ENCODE peak calls at places on chromosome 19, in four cellular contexts. P is heart left ventricle, W is upper lobe of right lung, O is neuronal stem cell. V is an unnamed sample.
A peak's percentile ranks its signal among the peaks of the same experiment; 100 is the strongest.

GRCh38 chr19:42217522-42218442 is at the start of gene DEDD2:
- DNase-seq in W (peak; percentile 99), O (peak; percentile 96), P (peak; percentile 97), V (peak; percentile 98)

GRCh38 chr19:48403606-48404005 is 10.1 kb downstream of the GRIN2D start:
- DNase-seq in W (no peak), O (no peak), P (peak; percentile 58), V (peak; percentile 79)

GRCh38 chr19:18304496-18305312 is 18.2 kb downstream of the LSM4 start:
- DNase-seq in O (no peak), P (peak; percentile 93), W (peak; percentile 91), V (peak; percentile 96)

GRCh38 chr19:11198769-11199469 is 1.6 kb upstream of the KANK2 start:
- DNase-seq in W (no peak), O (no peak), P (no peak), V (no peak)

GRCh38 chr19:23070353-23070781 is 46.5 kb upstream of the ZNF730 start:
- DNase-seq in O (no peak), P (peak; percentile 43), W (no peak), V (peak; percentile 53)

GRCh38 chr19:17058236-17058635 is 17.0 kb downstream of the HAUS8 start:
- DNase-seq in W (no peak), P (no peak), O (no peak), V (no peak)

GRCh38 chr19:32570081-32570785 is 10.8 kb upstream of the PDCD5 start:
- DNase-seq in W (no peak), P (peak; percentile 43), O (peak; percentile 58), V (peak; percentile 62)

GRCh38 chr19:46426035-46426505 is 2.7 kb downstream of the PNMA8C start:
- DNase-seq in O (no peak), P (no peak), W (no peak), V (no peak)

GRCh38 chr19:15332311-15332996 is at the start of gene BRD4:
- DNase-seq in P (peak; percentile 85), W (peak; percentile 90), O (peak; percentile 74), V (peak; percentile 68)

GRCh38 chr19:23823952-23824389 is 65.3 kb upstream of the ZNF681 start:
- DNase-seq in P (no peak), O (peak; percentile 0), W (no peak), V (no peak)

GRCh38 chr19:40691421-40692211 is 1.2 kb upstream of the NUMBL start:
- DNase-seq in W (no peak), O (no peak), P (peak; percentile 38), V (no peak)

GRCh38 chr19:54128441-54128725 is 9.2 kb upstream of the CNOT3 start:
- DNase-seq in P (no peak), O (no peak), W (peak; percentile 53), V (no peak)

GRCh38 chr19:6735181-6735891 is 2.0 kb downstream of the GPR108 start:
- DNase-seq in O (no peak), P (no peak), W (no peak), V (no peak)

GRCh38 chr19:485583-486236 is 10.6 kb upstream of the MADCAM1 start:
- DNase-seq in P (peak; percentile 42), W (peak; percentile 61), O (peak; percentile 75), V (peak; percentile 88)

GRCh38 chr19:23855676-23856075 is 59.0 kb upstream of the ZNF726 start:
- DNase-seq in O (no peak), W (no peak), P (no peak), V (no peak)

GRCh38 chr19:10299545-10300458 is 9.8 kb downstream of the ZGLP1 start:
- DNase-seq in O (no peak), W (no peak), P (no peak), V (no peak)

GRCh38 chr19:49658139-49658517 is 7.5 kb downstream of the IRF3 start:
- DNase-seq in P (no peak), O (no peak), W (no peak), V (no peak)

GRCh38 chr19:49656456-49657109 is 9.1 kb downstream of the IRF3 start:
- DNase-seq in P (no peak), O (no peak), W (no peak), V (no peak)

GRCh38 chr19:49658566-49659442 is 6.9 kb downstream of the IRF3 start:
- DNase-seq in P (no peak), W (no peak), O (no peak), V (no peak)

GRCh38 chr19:49655570-49656455 is 9.8 kb downstream of the IRF3 start:
- DNase-seq in W (no peak), P (no peak), O (no peak), V (no peak)

DNA sequence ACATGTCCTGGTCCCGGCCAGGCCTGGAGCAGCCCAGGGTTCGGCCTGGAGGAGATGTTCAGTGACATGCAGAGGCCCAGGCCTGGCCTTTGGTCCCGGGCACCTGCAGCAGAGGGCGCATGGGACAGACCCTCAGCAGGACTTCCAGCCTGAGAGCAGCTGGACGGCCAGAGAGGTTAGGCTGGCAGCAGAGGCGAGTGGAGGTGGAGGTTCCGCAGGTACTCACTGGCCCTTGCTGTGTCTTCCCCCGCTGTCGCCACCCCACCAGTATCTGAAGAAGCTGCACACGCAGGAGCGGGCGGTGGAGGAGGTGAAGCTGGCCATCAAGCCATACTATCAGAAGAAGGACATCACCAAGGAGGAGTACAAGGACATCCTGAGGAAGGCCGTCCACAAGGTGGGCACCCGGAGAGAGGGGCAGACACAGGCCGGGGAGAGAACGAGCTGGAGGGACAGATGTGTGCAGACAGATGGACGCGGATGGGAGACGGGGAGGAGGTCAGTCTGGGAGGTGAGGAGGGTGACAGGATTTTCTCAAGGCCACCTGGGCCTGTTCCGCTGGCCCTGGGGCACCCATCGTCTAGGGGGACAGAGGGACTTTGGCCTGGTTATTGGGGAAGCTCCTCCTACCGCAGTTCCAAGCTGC is 8.0 kb downstream of the IRF3 start:
- DNase-seq in W (no peak), O (no peak), P (no peak), V (no peak)
- H3K27ac ChIP-seq in W (no peak overlapping the region), O (no peak overlapping the region), P (no peak overlapping the region), V (no peak overlapping the region)

GRCh38 chr19:1512671-1513491 is at the start of gene ADAMTSL5:
- DNase-seq in W (peak; percentile 81), P (peak; percentile 82), O (no peak), V (no peak)
- H3K27ac ChIP-seq in W (no peak within 1 kb of the TSS), P (peak within 1 kb of the TSS; percentile 95), O (no peak within 1 kb of the TSS), V (no peak within 1 kb of the TSS)

GRCh38 chr19:35316560-35316959 is 12.4 kb upstream of the CD22 start:
- DNase-seq in P (no peak), W (no peak), O (no peak), V (no peak)

GRCh38 chr19:35320285-35320706 is 8.7 kb upstream of the CD22 start:
- DNase-seq in W (no peak), O (no peak), P (no peak), V (no peak)

GRCh38 chr19:35315883-35316282 is 13.1 kb upstream of the CD22 start:
- DNase-seq in O (no peak), W (no peak), P (no peak), V (no peak)

GRCh38 chr19:35317464-35318043 is 11.4 kb upstream of the CD22 start:
- DNase-seq in O (no peak), W (no peak), P (no peak), V (no peak)

DNA sequence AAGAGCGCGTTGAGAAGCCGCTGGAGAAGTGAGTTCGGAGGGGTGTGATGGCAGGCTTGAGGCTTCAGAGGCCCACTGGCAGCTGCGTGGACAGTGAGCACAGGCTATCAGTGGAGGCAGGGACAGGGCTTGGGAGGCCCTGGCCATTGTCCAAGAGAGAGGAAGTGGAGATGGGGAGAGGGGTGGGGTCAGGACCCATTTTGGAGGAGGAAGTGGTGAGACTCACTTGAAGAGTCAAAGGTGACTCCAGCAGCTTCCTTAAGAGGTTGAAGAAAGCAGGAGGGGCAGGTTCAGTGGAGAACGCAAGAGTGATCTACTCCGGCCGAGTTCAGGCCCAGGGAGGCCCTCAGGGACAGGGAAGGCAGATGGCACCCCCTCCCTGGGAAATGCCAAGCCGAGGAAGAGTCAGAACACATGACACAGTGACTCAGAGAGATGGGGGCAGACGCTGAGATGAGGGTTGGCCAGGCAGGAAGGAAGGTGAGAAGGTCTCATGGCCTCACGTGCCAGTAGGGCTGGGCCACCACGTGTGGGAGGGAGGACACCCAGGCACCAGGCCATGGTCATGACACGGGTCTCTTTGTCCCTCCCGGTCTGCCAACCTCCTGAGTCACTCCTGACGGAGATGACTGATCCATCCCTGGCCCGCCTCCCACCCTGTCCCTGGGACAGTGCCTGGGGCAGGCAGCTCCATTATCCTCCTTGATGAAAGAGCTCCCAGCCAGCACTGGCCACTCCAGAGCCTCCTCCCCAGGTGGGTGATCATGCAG is 10.1 kb upstream of the CD22 start:
- DNase-seq in O (no peak), W (peak; percentile 84), P (no peak), V (peak; percentile 99)
- H3K27ac ChIP-seq in O (no peak overlapping the region), W (peak overlapping the region; percentile 60), P (no peak overlapping the region), V (peak overlapping the region; percentile 51)

DNA sequence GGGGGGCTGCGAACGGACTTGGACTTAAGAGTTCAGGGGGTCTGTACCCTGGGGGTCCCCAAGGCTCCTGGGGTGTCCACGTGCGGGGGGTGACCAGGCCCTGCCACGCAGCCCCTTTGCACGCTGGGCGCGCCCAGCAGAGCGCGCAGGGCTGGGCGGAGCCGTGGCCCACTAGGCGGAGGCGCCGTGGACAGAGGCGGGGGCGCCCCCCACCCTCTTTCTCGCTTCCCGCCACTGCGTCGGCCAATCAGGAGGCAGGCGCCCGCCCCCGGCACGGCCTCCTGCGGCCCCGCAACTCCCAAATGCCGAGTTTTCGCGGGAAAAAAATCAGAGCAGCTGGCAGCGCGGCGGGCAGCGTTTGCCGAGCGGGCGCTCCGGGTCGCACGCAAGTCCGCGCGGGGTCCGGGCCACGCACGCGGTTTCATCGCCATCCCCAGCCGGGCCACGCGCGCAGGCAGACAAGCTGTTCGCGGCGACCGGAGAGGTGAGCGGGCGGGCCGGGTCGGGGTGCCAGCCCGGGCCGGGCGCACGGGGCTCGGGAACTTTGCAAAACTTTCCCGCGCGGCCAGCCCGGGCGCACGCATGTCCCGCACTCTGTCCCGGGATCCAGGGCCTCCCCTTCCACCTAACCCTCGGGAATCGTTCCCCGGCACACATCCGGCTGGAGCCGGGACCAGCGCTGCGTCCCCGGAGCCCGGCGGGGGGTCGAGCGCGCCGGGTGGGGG is at the start of gene UHRF1:
- DNase-seq in W (no peak), O (no peak), P (no peak), V (no peak)
- H3K27ac ChIP-seq in W (no peak within 1 kb of the TSS), O (no peak within 1 kb of the TSS), P (no peak within 1 kb of the TSS), V (no peak within 1 kb of the TSS)

DNA sequence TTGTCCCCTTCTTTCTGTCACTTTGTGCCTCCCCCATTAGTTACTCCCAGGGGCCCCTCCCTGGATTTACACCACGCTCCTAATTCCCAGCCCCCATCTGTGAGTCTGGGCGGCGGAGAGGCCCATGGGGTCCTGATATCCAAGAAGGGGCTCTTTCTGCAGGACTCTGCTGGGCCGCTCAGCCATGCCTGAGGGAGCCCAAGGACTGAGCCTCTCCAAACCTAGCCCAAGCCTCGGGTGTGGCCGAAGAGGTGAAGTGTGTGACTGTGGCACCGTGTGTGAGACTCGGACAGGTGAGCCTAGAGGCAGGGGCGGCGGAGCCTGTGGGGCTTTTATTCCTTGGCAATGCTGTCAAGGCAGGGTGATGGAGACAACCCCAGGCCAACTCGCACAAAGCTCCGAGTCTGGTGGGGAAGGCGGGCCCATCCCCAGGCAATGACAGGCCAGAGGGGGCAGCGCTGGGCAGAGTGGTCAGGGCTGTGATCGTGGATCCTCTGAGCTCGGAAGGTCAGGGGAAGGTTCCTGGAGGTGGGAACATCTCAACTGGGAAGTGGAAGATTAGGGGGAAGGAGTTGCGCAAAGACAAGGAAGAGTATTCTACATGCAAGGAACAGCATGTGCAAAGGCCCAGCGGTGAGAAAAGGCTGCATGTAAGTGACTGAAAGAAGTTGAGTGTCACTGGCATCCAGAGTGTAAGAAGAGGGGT is 1.6 kb downstream of the PLEKHG2 start:
- DNase-seq in W (peak; percentile 71), O (no peak), P (no peak), V (no peak)
- H3K27ac ChIP-seq in W (peak overlapping the region; percentile 100), O (peak overlapping the region; percentile 95), P (peak overlapping the region; percentile 99), V (peak overlapping the region; percentile 73)